ENCODE peak calls at places on chromosome 11, in seven cellular contexts. K is testis, L is breast epithelium, Y is IMR-90, Q is right lobe of liver, Z is MM.1S, T is endothelial cell of umbilical vein. D is an unnamed sample.

GRCh38 chr11:120629407-120629806 is 117.9 kb downstream of the GRIK4 start:
- DNase-seq in K (no peak), L (no peak), Y (no peak), Q (no peak), Z (no peak), T (no peak), D (no peak)

GRCh38 chr11:10930224-10930960 is 72.5 kb upstream of the ZBED5 start:
- DNase-seq in K (peak; percentile 36), L (no peak), Y (peak; percentile 33), Q (no peak), Z (no peak), T (peak; percentile 48), D (no peak)

GRCh38 chr11:6418199-6418957 is 516 bp downstream of the APBB1 start:
- DNase-seq in K (peak; percentile 40), L (no peak), Y (no peak), Q (no peak), Z (no peak), T (peak; percentile 20), D (peak; percentile 32)

GRCh38 chr11:119236490-119236889 is 30.4 kb downstream of the CBL start:
- DNase-seq in K (no peak), L (no peak), Y (peak; percentile 72), Q (no peak), Z (no peak), T (no peak), D (no peak)

GRCh38 chr11:66958956-66959274 is 732 bp upstream of the PC start:
- DNase-seq in K (no peak), L (no peak), Y (no peak), Q (no peak), Z (no peak), T (no peak), D (no peak)

GRCh38 chr11:22930816-22931594 is 70.7 kb upstream of the CCDC179 start:
- DNase-seq in K (no peak), L (no peak), Y (peak; percentile 16), Q (no peak), Z (peak; percentile 10), T (peak; percentile 60), D (no peak)

GRCh38 chr11:45982656-45983470 is 60.4 kb downstream of the LARGE2 start:
- DNase-seq in K (peak; percentile 44), L (no peak), Y (peak; percentile 88), Q (no peak), Z (no peak), T (peak; percentile 70), D (peak; percentile 35)

GRCh38 chr11:111612211-111612610 is 10.0 kb downstream of the SIK2 start:
- DNase-seq in K (no peak), L (no peak), Y (peak; percentile 78), Q (no peak), Z (no peak), T (no peak), D (no peak)

GRCh38 chr11:35144811-35145210 is 5.8 kb downstream of the CD44 start:
- DNase-seq in K (no peak), L (no peak), Y (peak; percentile 72), Q (no peak), Z (no peak), T (no peak), D (no peak)

GRCh38 chr11:129974237-129974636 is 28.4 kb downstream of the PRDM10 start:
- DNase-seq in K (no peak), L (no peak), Y (peak; percentile 33), Q (no peak), Z (no peak), T (no peak), D (no peak)

GRCh38 chr11:44601471-44602370 is 36.3 kb downstream of the CD82 start:
- DNase-seq in K (no peak), L (no peak), Y (no peak), Q (no peak), Z (no peak), T (no peak), D (no peak)

GRCh38 chr11:88068848-88069554 is 106.2 kb downstream of the RAB38 start:
- DNase-seq in K (no peak), L (no peak), Y (no peak), Q (no peak), Z (no peak), T (no peak), D (no peak)

GRCh38 chr11:19200410-19201201 is 1.2 kb downstream of the CSRP3 start:
- DNase-seq in K (no peak), L (peak; percentile 63), Y (peak; percentile 70), Q (no peak), Z (no peak), T (peak; percentile 63), D (no peak)

GRCh38 chr11:122656631-122657101 is 1.1 kb downstream of the UBASH3B start:
- DNase-seq in K (peak; percentile 42), L (peak; percentile 52), Y (peak; percentile 56), Q (peak; percentile 42), Z (peak; percentile 42), T (peak; percentile 59), D (no peak)

GRCh38 chr11:117419136-117419914 is 91.7 kb downstream of the CEP164 start:
- DNase-seq in K (no peak), L (no peak), Y (peak; percentile 49), Q (no peak), Z (no peak), T (no peak), D (no peak)

GRCh38 chr11:116980136-116980793 is 118.0 kb downstream of the SIK3 start:
- DNase-seq in K (no peak), L (no peak), Y (no peak), Q (no peak), Z (no peak), T (no peak), D (no peak)

GRCh38 chr11:119352857-119353260 is 6.4 kb upstream of the MFRP start:
- DNase-seq in K (peak; percentile 91), L (no peak), Y (no peak), Q (no peak), Z (no peak), T (peak; percentile 85), D (peak; percentile 64)

GRCh38 chr11:8760896-8761295 is 78.3 kb downstream of the RPL27A start:
- DNase-seq in K (no peak), L (no peak), Y (peak; percentile 59), Q (no peak), Z (no peak), T (no peak), D (no peak)

GRCh38 chr11:91394718-91395414 is 829.8 kb upstream of the FAT3 start:
- DNase-seq in K (no peak), L (no peak), Y (no peak), Q (no peak), Z (no peak), T (no peak), D (peak; percentile 45)

GRCh38 chr11:748007-748359 is 719 bp downstream of the TALDO1 start:
- DNase-seq in K (no peak), L (no peak), Y (no peak), Q (no peak), Z (peak; percentile 38), T (no peak), D (no peak)

GRCh38 chr11:76026862-76027261 is 179.4 kb downstream of the WNT11 start:
- DNase-seq in K (no peak), L (no peak), Y (no peak), Q (no peak), Z (no peak), T (no peak), D (no peak)

GRCh38 chr11:45896392-45897068 is 10.5 kb downstream of the FREY1 start:
- DNase-seq in K (no peak), L (no peak), Y (no peak), Q (no peak), Z (no peak), T (no peak), D (peak; percentile 67)

GRCh38 chr11:2933376-2934056 is 4.3 kb upstream of the PHLDA2 start:
- DNase-seq in K (peak; percentile 41), L (peak; percentile 76), Y (peak; percentile 75), Q (peak; percentile 72), Z (peak; percentile 87), T (peak; percentile 66), D (no peak)

GRCh38 chr11:2931771-2932738 is 2.8 kb upstream of the PHLDA2 start:
- DNase-seq in K (no peak), L (peak; percentile 50), Y (no peak), Q (no peak), Z (no peak), T (no peak), D (no peak)

GRCh38 chr11:2932850-2933251 is 3.6 kb upstream of the PHLDA2 start:
- DNase-seq in K (no peak), L (peak; percentile 51), Y (peak; percentile 46), Q (no peak), Z (no peak), T (peak; percentile 27), D (no peak)

GRCh38 chr11:2934611-2935239 is 5.5 kb upstream of the PHLDA2 start:
- DNase-seq in K (no peak), L (peak; percentile 43), Y (no peak), Q (no peak), Z (no peak), T (no peak), D (no peak)

DNA sequence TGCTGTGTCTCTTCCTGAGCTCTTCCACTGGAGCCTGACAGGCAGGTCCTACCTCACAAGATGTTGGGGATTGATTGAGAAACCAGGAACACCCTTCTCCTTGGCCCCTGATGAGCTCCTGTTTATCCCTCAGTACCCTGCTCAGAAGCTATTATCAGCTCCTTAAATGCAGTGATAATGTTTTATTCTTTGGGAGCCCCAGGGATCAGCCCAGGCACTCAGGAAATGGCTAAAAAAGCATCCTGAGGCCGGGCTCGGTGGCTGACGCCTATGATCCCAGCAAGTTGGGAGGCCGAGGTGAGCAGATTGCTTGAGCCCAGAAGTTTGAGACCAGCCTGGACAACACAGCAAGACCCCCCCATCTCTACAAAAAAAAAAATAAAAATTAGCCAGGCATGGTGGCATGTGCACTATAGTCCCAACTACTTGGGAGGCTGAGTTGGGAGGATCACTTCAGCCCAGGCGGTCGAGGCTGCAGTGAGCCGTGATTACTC is 4.9 kb upstream of the PHLDA2 start:
- DNase-seq in K (no peak), L (no peak), Y (no peak), Q (no peak), Z (no peak), T (no peak), D (no peak)
- TF ChIP-seq CTCF in K (no peak), L (no peak), Y (no peak), Q (no peak), Z (no peak), T (no peak), D (no peak)

GRCh38 chr11:2649848-2650247 is 49.9 kb downstream of the KCNQ1OT1 start:
- DNase-seq in K (no peak), L (no peak), Y (no peak), Q (no peak), Z (no peak), T (no peak), D (no peak)
- H3K9me3 ChIP-seq in K (no peaks in the 10 kb centered on the region), L (peaks cover 54% of the 10 kb centered on the region), Y (peaks cover 71% of the 10 kb centered on the region), Q (no peaks in the 10 kb centered on the region), Z (no peaks in the 10 kb centered on the region), T (peaks cover 5% of the 10 kb centered on the region), D (no peaks in the 10 kb centered on the region)

GRCh38 chr11:26037716-26038115 is 294.2 kb upstream of the ANO3 start:
- DNase-seq in K (no peak), L (no peak), Y (no peak), Q (no peak), Z (no peak), T (no peak), D (no peak)
- H3K4me1 ChIP-seq in K (no peaks in the 10 kb centered on the region), L (no peaks in the 10 kb centered on the region), Y (no peaks in the 10 kb centered on the region), Q (no peaks in the 10 kb centered on the region), Z (peaks cover 5% of the 10 kb centered on the region), T (no peaks in the 10 kb centered on the region), D (no peaks in the 10 kb centered on the region)

DNA sequence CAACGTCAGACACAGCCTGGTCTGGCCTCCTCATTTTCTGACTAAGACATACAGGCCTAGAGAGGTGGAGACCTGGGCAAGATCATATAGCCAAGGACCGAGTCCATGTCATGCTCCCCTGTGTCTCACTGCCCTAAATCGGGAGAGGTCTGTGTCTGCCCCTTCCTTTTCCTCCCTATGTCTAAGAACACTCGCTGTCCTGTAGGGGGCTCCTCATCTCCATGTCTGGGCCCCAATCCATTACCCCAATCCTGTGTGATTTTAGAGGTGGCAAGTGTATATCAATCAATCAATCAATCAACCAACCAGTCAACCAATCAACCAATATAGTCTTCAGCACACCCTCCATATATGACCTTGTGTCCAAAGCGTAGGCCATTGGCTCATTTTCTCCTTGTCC is 125.7 kb downstream of the KIRREL3 start:
- DNase-seq in K (no peak), L (no peak), Y (no peak), Q (no peak), Z (no peak), T (no peak), D (no peak)
- TF ChIP-seq CTCF in K (no peak), L (no peak), Y (no peak), Q (no peak), Z (no peak), T (no peak), D (peak; percentile 32)

D was measured in BE2C.